ENCODE peak calls at places on chromosomes 7 and 10, in eight cellular contexts. E, G, O, P, W, Z, R and Q are unnamed samples.

GRCh38 chr10:97713828-97714400 is 384 bp downstream of the MARVELD1 start:
- DNase-seq in E (peak; percentile 69), G (no peak), O (peak; percentile 71), P (peak; percentile 26), W (no peak), Z (peak; percentile 80), R (peak; percentile 73), Q (peak; percentile 39)

GRCh38 chr10:5944389-5945202 is 32.7 kb downstream of the IL15RA start:
- DNase-seq in E (no peak), G (peak; percentile 63), O (peak; percentile 99), P (no peak), W (peak; percentile 99), Z (no peak), R (peak; percentile 91), Q (peak; percentile 10)

GRCh38 chr7:26955516-26955915 is 91.1 kb upstream of the SKAP2 start:
- DNase-seq in E (no peak), G (no peak), O (no peak), P (no peak), W (no peak), Z (no peak), R (no peak), Q (no peak)

GRCh38 chr10:103764296-103765088 is 90.9 kb downstream of the SH3PXD2A start:
- DNase-seq in E (no peak), G (no peak), O (no peak), P (no peak), W (no peak), Z (no peak), R (no peak), Q (no peak)

GRCh38 chr10:103776878-103777591 is 78.3 kb downstream of the SH3PXD2A start:
- DNase-seq in E (no peak), G (no peak), O (peak; percentile 58), P (no peak), W (no peak), Z (peak; percentile 66), R (no peak), Q (no peak)

GRCh38 chr10:33520223-33520622 is 185.8 kb upstream of the NRP1 start:
- DNase-seq in E (no peak), G (no peak), O (peak; percentile 71), P (no peak), W (no peak), Z (no peak), R (no peak), Q (no peak)

GRCh38 chr7:92697414-92697813 is 107.2 kb upstream of the FAM133B start:
- DNase-seq in E (no peak), G (no peak), O (no peak), P (no peak), W (no peak), Z (no peak), R (no peak), Q (no peak)

GRCh38 chr10:791639-792038 is 102.2 kb upstream of the DIP2C start:
- DNase-seq in E (no peak), G (no peak), O (no peak), P (no peak), W (no peak), Z (no peak), R (no peak), Q (no peak)

GRCh38 chr7:127962589-127963361 is 68.5 kb downstream of the LRRC4 start:
- DNase-seq in E (no peak), G (no peak), O (no peak), P (no peak), W (no peak), Z (no peak), R (no peak), Q (no peak)

GRCh38 chr10:43272030-43272429 is 5.2 kb upstream of the RASGEF1A start:
- DNase-seq in E (no peak), G (no peak), O (no peak), P (no peak), W (no peak), Z (no peak), R (no peak), Q (no peak)

GRCh38 chr10:104331208-104331838 is 6.9 kb downstream of the ITPRIP start:
- DNase-seq in E (no peak), G (peak; percentile 2), O (peak; percentile 78), P (no peak), W (no peak), Z (no peak), R (peak; percentile 30), Q (peak; percentile 82)

GRCh38 chr10:70178139-70178725 is 7.9 kb upstream of the SAR1A start:
- DNase-seq in E (no peak), G (no peak), O (no peak), P (no peak), W (no peak), Z (no peak), R (no peak), Q (no peak)

GRCh38 chr10:117653170-117653515 is 110.6 kb downstream of the EMX2 start:
- DNase-seq in E (no peak), G (no peak), O (peak; percentile 79), P (no peak), W (peak; percentile 23), Z (peak; percentile 78), R (no peak), Q (no peak)

GRCh38 chr10:26486985-26487850 is 49.1 kb downstream of the APBB1IP start:
- DNase-seq in E (no peak), G (no peak), O (peak; percentile 99), P (peak; percentile 37), W (peak; percentile 20), Z (peak; percentile 60), R (no peak), Q (no peak)

GRCh38 chr10:44393834-44394547 is 9.1 kb upstream of the CXCL12 start:
- DNase-seq in E (no peak), G (no peak), O (no peak), P (no peak), W (no peak), Z (no peak), R (no peak), Q (no peak)

GRCh38 chr7:2215851-2216250 is 16.9 kb downstream of the MAD1L1 start:
- DNase-seq in E (no peak), G (no peak), O (no peak), P (no peak), W (no peak), Z (no peak), R (no peak), Q (no peak)

GRCh38 chr10:4018054-4018511 is 233.1 kb upstream of the KLF6 start:
- DNase-seq in E (no peak), G (no peak), O (peak; percentile 23), P (no peak), W (no peak), Z (no peak), R (no peak), Q (no peak)

GRCh38 chr10:9709849-9710248 is 1307.8 kb upstream of the CELF2 start:
- DNase-seq in E (no peak), G (no peak), O (no peak), P (no peak), W (no peak), Z (no peak), R (no peak), Q (no peak)

GRCh38 chr7:154919324-154920222 is 83.4 kb downstream of the PAXIP1 start:
- DNase-seq in E (no peak), G (no peak), O (no peak), P (no peak), W (no peak), Z (no peak), R (no peak), Q (no peak)

GRCh38 chr10:111084346-111085255 is 7.8 kb downstream of the ADRA2A start:
- DNase-seq in E (no peak), G (no peak), O (no peak), P (no peak), W (no peak), Z (no peak), R (no peak), Q (no peak)

GRCh38 chr10:124629410-124629809 is 114.8 kb downstream of the FAM53B start:
- DNase-seq in E (no peak), G (no peak), O (no peak), P (no peak), W (no peak), Z (no peak), R (no peak), Q (no peak)

GRCh38 chr10:74293686-74294365 is 142.8 kb downstream of the ADK start:
- DNase-seq in E (no peak), G (peak; percentile 24), O (peak; percentile 18), P (no peak), W (peak; percentile 34), Z (no peak), R (no peak), Q (peak; percentile 51)

GRCh38 chr7:142313528-142313927 is 55.7 kb upstream of the PRSS58 start:
- DNase-seq in E (no peak), G (no peak), O (no peak), P (no peak), W (no peak), Z (no peak), R (no peak), Q (no peak)

GRCh38 chr7:148050492-148051158 is 539.9 kb upstream of the C7orf33 start:
- DNase-seq in E (no peak), G (no peak), O (no peak), P (no peak), W (no peak), Z (no peak), R (no peak), Q (no peak)

GRCh38 chr7:1537631-1538412 is 7.3 kb downstream of the MAFK start:
- DNase-seq in E (no peak), G (no peak), O (peak; percentile 63), P (no peak), W (peak; percentile 92), Z (no peak), R (peak; percentile 81), Q (peak; percentile 14)

GRCh38 chr7:94264756-94265155 is 129.9 kb upstream of the COL1A2 start:
- DNase-seq in E (no peak), G (no peak), O (no peak), P (no peak), W (no peak), Z (no peak), R (no peak), Q (no peak)

GRCh38 chr7:155426543-155427410 is 31.2 kb upstream of the EN2 start:
- DNase-seq in E (no peak), G (no peak), O (peak; percentile 21), P (no peak), W (no peak), Z (no peak), R (no peak), Q (no peak)

GRCh38 chr7:152893801-152894294 is 134.3 kb downstream of the ACTR3B start:
- DNase-seq in E (no peak), G (no peak), O (no peak), P (no peak), W (no peak), Z (no peak), R (no peak), Q (no peak)

GRCh38 chr10:127012769-127013152 is 107.5 kb downstream of the DOCK1 start:
- DNase-seq in E (no peak), G (no peak), O (peak; percentile 15), P (no peak), W (no peak), Z (no peak), R (peak; percentile 94), Q (no peak)

GRCh38 chr7:124031406-124031805 is 1.5 kb downstream of the TMEM229A start:
- DNase-seq in E (no peak), G (no peak), O (no peak), P (no peak), W (no peak), Z (no peak), R (no peak), Q (no peak)

GRCh38 chr7:105295626-105296352 is 92.9 kb downstream of the SRPK2 start:
- DNase-seq in E (no peak), G (no peak), O (no peak), P (no peak), W (no peak), Z (no peak), R (no peak), Q (no peak)

GRCh38 chr7:77425151-77426051 is 9.3 kb upstream of the GSAP start:
- DNase-seq in E (no peak), G (peak; percentile 1), O (peak; percentile 83), P (no peak), W (peak; percentile 48), Z (no peak), R (no peak), Q (no peak)

GRCh38 chr7:44267719-44268413 is 57.5 kb downstream of the CAMK2B start:
- DNase-seq in E (no peak), G (no peak), O (no peak), P (no peak), W (no peak), Z (no peak), R (no peak), Q (peak; percentile 28)

GRCh38 chr10:777913-778479 is 88.5 kb upstream of the DIP2C start:
- DNase-seq in E (no peak), G (no peak), O (no peak), P (no peak), W (no peak), Z (no peak), R (peak; percentile 17), Q (no peak)